ENCODE peak calls at places on chromosome 16, in ten cellular contexts. N is breast epithelium, O is neural progenitor cell, Z is fibroblast of lung, W is HCT116, Q is lung, E is suprapubic skin, K is Peyer's patch, M is HL-60, L is endodermal cell. V is an unnamed sample.

GRCh38 chr16:57882797-57883196 is 80.5 kb upstream of the KIFC3 start:
- DNase-seq in Q (no peak), W (no peak), E (no peak), K (no peak), L (no peak), O (peak; percentile 42), M (no peak), Z (peak; percentile 72), N (no peak), V (no peak)

GRCh38 chr16:31400191-31400590 is 7.1 kb downstream of the ITGAD start:
- DNase-seq in M (peak; percentile 27), W (no peak), O (no peak), N (no peak), Z (no peak), E (no peak), L (no peak), Q (no peak), K (no peak), V (no peak)

GRCh38 chr16:81774348-81774747 is 4.7 kb upstream of the PLCG2 start:
- DNase-seq in M (no peak), Z (no peak), E (no peak), O (no peak), L (no peak), N (no peak), Q (no peak), K (peak; percentile 63), W (no peak), V (no peak)

GRCh38 chr16:533391-534088 is 6.0 kb downstream of the CAPN15 start:
- DNase-seq in M (no peak), Z (no peak), K (peak; percentile 89), L (peak; percentile 84), N (no peak), E (no peak), W (no peak), O (peak; percentile 65), Q (no peak), V (no peak)

GRCh38 chr16:84836234-84836647 is 16.5 kb downstream of the CRISPLD2 start:
- DNase-seq in O (peak; percentile 85), N (peak; percentile 74), L (peak; percentile 92), W (no peak), E (peak; percentile 80), Q (peak; percentile 63), K (peak; percentile 71), Z (peak; percentile 100), M (no peak), V (peak; percentile 100)

GRCh38 chr16:69526831-69527655 is 38.7 kb upstream of the NFAT5 start:
- DNase-seq in L (no peak), N (no peak), Z (no peak), K (no peak), W (no peak), E (no peak), O (no peak), Q (no peak), M (no peak), V (no peak)

GRCh38 chr16:1283296-1283695 is 26.1 kb upstream of the UBE2I start:
- DNase-seq in Q (no peak), W (no peak), M (no peak), O (no peak), Z (no peak), K (no peak), L (no peak), N (no peak), E (no peak), V (no peak)

GRCh38 chr16:31409433-31409832 is 16.3 kb downstream of the ITGAD start:
- DNase-seq in M (no peak), N (no peak), Q (no peak), L (no peak), W (peak; percentile 19), E (no peak), Z (peak; percentile 35), K (no peak), O (no peak), V (no peak)

GRCh38 chr16:70764632-70765031 is 36.3 kb downstream of the VAC14 start:
- DNase-seq in N (no peak), E (no peak), K (no peak), O (no peak), M (no peak), Q (no peak), W (no peak), L (no peak), Z (no peak), V (no peak)

GRCh38 chr16:76577003-76577402 is 299.8 kb downstream of the CNTNAP4 start:
- DNase-seq in N (no peak), M (no peak), W (no peak), K (no peak), Q (no peak), E (no peak), Z (no peak), O (no peak), L (no peak), V (no peak)

GRCh38 chr16:23670137-23670776 is 8.4 kb upstream of the PLK1 start:
- DNase-seq in M (no peak), L (no peak), W (no peak), K (no peak), O (no peak), E (no peak), N (no peak), Q (no peak), Z (peak; percentile 93), V (peak; percentile 76)

GRCh38 chr16:72969146-72969545 is 78.8 kb downstream of the ZFHX3 start:
- DNase-seq in Q (no peak), E (no peak), W (no peak), L (no peak), K (no peak), Z (no peak), M (no peak), N (no peak), O (no peak), V (no peak)
- H3K27ac ChIP-seq in Q (no peak overlapping the region), E (peak overlapping the region; percentile 45), W (no peak overlapping the region), L (no peak overlapping the region), K (no peak overlapping the region), Z (no peak overlapping the region), M (no peak overlapping the region), N (no peak overlapping the region), O (no peak overlapping the region), V (no peak overlapping the region)

DNA sequence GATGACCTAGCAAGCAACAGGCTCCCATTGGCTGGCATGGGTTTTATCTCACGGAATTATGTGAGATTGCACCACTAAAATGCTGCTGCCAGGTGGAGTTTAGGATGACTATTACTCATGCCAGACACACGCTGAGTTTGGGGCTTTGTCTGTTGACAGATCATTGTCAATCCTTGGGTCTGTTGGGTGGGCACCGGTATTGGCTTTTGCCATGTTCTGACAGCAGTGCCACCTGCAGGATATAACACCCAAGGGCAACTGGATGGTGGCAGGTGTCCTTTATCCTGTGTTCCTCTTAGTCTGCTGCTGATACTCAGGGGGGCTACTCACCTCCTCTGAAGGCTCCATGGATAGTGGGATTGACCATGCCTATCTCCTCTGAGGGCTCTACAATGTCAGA is 221.6 kb upstream of the DYNLRB2 start:
- DNase-seq in Q (no peak), M (no peak), E (no peak), N (no peak), K (no peak), Z (no peak), W (no peak), L (no peak), O (no peak), V (no peak)
- TF ChIP-seq CTCF in Q (no peak), M (no peak), E (no peak), N (no peak), K (peak; percentile 29), Z (no peak), W (no peak), L (peak; percentile 39), O (no peak), V (no peak)

DNA sequence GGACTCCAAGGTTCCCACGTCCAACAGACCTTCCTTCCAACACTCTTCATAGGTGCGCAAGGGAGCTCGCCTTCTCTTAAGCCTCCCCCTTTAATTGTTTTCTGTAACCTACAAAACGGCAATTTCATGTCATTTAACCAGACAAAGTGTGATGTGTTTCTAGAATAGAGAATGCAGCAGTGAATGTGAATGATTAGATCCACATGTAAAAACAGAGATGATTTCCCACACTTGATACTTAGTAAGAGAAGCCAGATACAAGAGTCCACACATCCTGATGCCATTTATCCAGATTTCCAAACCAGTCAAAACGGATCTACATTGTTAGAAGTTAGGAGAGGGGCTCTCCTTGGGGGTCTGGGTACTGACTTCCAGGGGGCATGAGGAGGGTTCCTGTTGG is 89.3 kb downstream of the IRF8 start:
- DNase-seq in O (no peak), N (no peak), Q (no peak), M (no peak), W (no peak), Z (no peak), E (no peak), L (peak; percentile 15), K (peak; percentile 5), V (no peak)
- H3K27me3 ChIP-seq in O (peaks cover 9% of the 10 kb centered on the region), N (no peaks in the 10 kb centered on the region), Q (no peaks in the 10 kb centered on the region), M (no peaks in the 10 kb centered on the region), W (peaks cover 75% of the 10 kb centered on the region), Z (peaks cover 21% of the 10 kb centered on the region), E (peaks cover 69% of the 10 kb centered on the region), L (no peaks in the 10 kb centered on the region), K (no peaks in the 10 kb centered on the region), V (peaks cover 72% of the 10 kb centered on the region)

GRCh38 chr16:80718480-80719220 is 85.7 kb downstream of the CDYL2 start:
- DNase-seq in L (peak; percentile 50), Q (no peak), Z (peak; percentile 85), K (no peak), M (no peak), E (no peak), N (peak; percentile 83), W (no peak), O (peak; percentile 20), V (no peak)
- H3K27ac ChIP-seq in L (no peak overlapping the region), Q (no peak overlapping the region), Z (no peak overlapping the region), K (no peak overlapping the region), M (no peak overlapping the region), E (no peak overlapping the region), N (peak overlapping the region; percentile 64), W (no peak overlapping the region), O (no peak overlapping the region), V (peak overlapping the region; percentile 31)

GRCh38 chr16:73113326-73113720 is 65.4 kb upstream of the ZFHX3 start:
- DNase-seq in L (no peak), E (no peak), O (no peak), Z (peak; percentile 26), W (no peak), M (no peak), Q (no peak), K (no peak), N (no peak), V (no peak)

GRCh38 chr16:73116576-73116975 is 68.6 kb upstream of the ZFHX3 start:
- DNase-seq in E (no peak), O (no peak), K (no peak), W (no peak), Q (no peak), Z (no peak), L (no peak), N (no peak), M (no peak), V (no peak)
- TF ChIP-seq CTCF in E (no peak), O (no peak), K (no peak), W (no peak), Q (no peak), Z (no peak), L (no peak), N (no peak), M (no peak), V (no peak)

V was measured in AG04450.